ENCODE peak calls at places on chromosomes 5 and 9, in six cellular contexts. Y is cardiac fibroblast, C is WTC11, Q is RWPE1, K is left lung, W is omental fat pad. E is an unnamed sample.

GRCh38 chr9:106918825-106919509 is 56.0 kb downstream of the ZNF462 start:
- DNase-seq in Y (no peak), C (no peak), Q (no peak), K (no peak), W (no peak), E (no peak)

GRCh38 chr5:140111043-140111858 is 2.7 kb upstream of the PURA start:
- DNase-seq in Y (no peak), C (peak), Q (no peak), K (no peak), W (no peak), E (no peak)

GRCh38 chr5:73321757-73322452 is 126.7 kb downstream of the FOXD1 start:
- DNase-seq in Y (peak), C (no peak), Q (peak), K (no peak), W (no peak), E (no peak)

GRCh38 chr5:37090781-37091180 is 158.4 kb downstream of the CPLANE1 start:
- DNase-seq in Y (peak), C (no peak), Q (no peak), K (no peak), W (no peak), E (no peak)

GRCh38 chr5:73027816-73028215 is 72.0 kb downstream of the FCHO2 start:
- DNase-seq in Y (no peak), C (no peak), Q (no peak), K (no peak), W (no peak), E (no peak)

GRCh38 chr5:101678494-101679193 is 617.4 kb downstream of the SLCO4C1 start:
- DNase-seq in Y (peak), C (peak), Q (peak), K (peak), W (peak), E (peak)

GRCh38 chr5:134874831-134875655 is 872 bp downstream of the TXNDC15 start:
- DNase-seq in Y (peak), C (no peak), Q (peak), K (peak), W (peak), E (no peak)

GRCh38 chr5:30539004-30539634 is 654.4 kb upstream of the CDH6 start:
- DNase-seq in Y (peak), C (peak), Q (peak), K (peak), W (no peak), E (no peak)

GRCh38 chr9:77460938-77461337 is 187.2 kb downstream of the GNA14 start:
- DNase-seq in Y (no peak), C (no peak), Q (no peak), K (no peak), W (no peak), E (no peak)

GRCh38 chr5:150214289-150214688 is 24.4 kb downstream of the SLC6A7 start:
- DNase-seq in Y (peak), C (no peak), Q (no peak), K (no peak), W (no peak), E (no peak)

GRCh38 chr9:22114956-22115355 is 105.9 kb upstream of the CDKN2B start:
- DNase-seq in Y (no peak), C (no peak), Q (no peak), K (no peak), W (no peak), E (no peak)

GRCh38 chr5:132873930-132874271 is 433 bp downstream of the LEAP2 start:
- DNase-seq in Y (no peak), C (no peak), Q (no peak), K (no peak), W (no peak), E (no peak)

GRCh38 chr9:99353408-99353807 is 131.3 kb downstream of the SEC61B start:
- DNase-seq in Y (peak), C (no peak), Q (no peak), K (peak), W (no peak), E (no peak)

GRCh38 chr5:22473865-22474264 is 379.3 kb downstream of the CDH12 start:
- DNase-seq in Y (no peak), C (no peak), Q (peak), K (no peak), W (no peak), E (no peak)

GRCh38 chr5:52787600-52788504 is at the start of the genes ITGA1 and PELO:
- DNase-seq in Y (peak), C (peak), Q (peak), K (peak), W (peak), E (peak)

GRCh38 chr5:175853573-175854230 is 17.7 kb upstream of the CPLX2 start:
- DNase-seq in Y (no peak), C (no peak), Q (no peak), K (peak), W (no peak), E (no peak)

GRCh38 chr5:151627650-151628049 is 36.5 kb upstream of the FAT2 start:
- DNase-seq in Y (no peak), C (no peak), Q (no peak), K (no peak), W (no peak), E (no peak)

GRCh38 chr9:130872511-130872910 is 24.1 kb downstream of the QRFP start:
- DNase-seq in Y (no peak), C (no peak), Q (no peak), K (no peak), W (no peak), E (no peak)

GRCh38 chr5:159758189-159758588 is 158.1 kb upstream of the ADRA1B start:
- DNase-seq in Y (no peak), C (no peak), Q (no peak), K (no peak), W (no peak), E (no peak)

GRCh38 chr5:159316519-159317383 is 13.5 kb downstream of the IL12B start:
- DNase-seq in Y (peak), C (peak), Q (peak), K (no peak), W (no peak), E (no peak)

GRCh38 chr5:171521219-171521633 is 101.8 kb downstream of the FGF18 start:
- DNase-seq in Y (peak), C (no peak), Q (peak), K (no peak), W (peak), E (no peak)

GRCh38 chr9:36328798-36329411 is 70.7 kb upstream of the GNE start:
- DNase-seq in Y (peak), C (no peak), Q (peak), K (no peak), W (no peak), E (no peak)

GRCh38 chr9:79551586-79551985 is 20.2 kb upstream of the TLE4 start:
- DNase-seq in Y (no peak), C (no peak), Q (no peak), K (no peak), W (no peak), E (no peak)

GRCh38 chr5:119746984-119747383 is 117.6 kb downstream of the FAM170A start:
- DNase-seq in Y (no peak), C (no peak), Q (no peak), K (no peak), W (no peak), E (no peak)

GRCh38 chr5:130037905-130038304 is 133.6 kb downstream of the CHSY3 start:
- DNase-seq in Y (no peak), C (no peak), Q (no peak), K (no peak), W (no peak), E (no peak)

GRCh38 chr5:61790678-61791077 is 458.6 kb downstream of the ZSWIM6 start:
- DNase-seq in Y (no peak), C (no peak), Q (no peak), K (no peak), W (no peak), E (no peak)

GRCh38 chr5:13034048-13034447 is 910.4 kb downstream of the DNAH5 start:
- DNase-seq in Y (no peak), C (no peak), Q (no peak), K (no peak), W (no peak), E (no peak)

GRCh38 chr5:75337366-75338021 is 474 bp downstream of the HMGCR start:
- DNase-seq in Y (no peak), C (no peak), Q (no peak), K (peak), W (no peak), E (peak)

GRCh38 chr5:107618233-107618632 is 52.5 kb downstream of the EFNA5 start:
- DNase-seq in Y (peak), C (no peak), Q (peak), K (no peak), W (no peak), E (no peak)

GRCh38 chr5:77924081-77924480 is 147.9 kb upstream of the TBCA start:
- DNase-seq in Y (no peak), C (peak), Q (peak), K (no peak), W (no peak), E (no peak)

DNA sequence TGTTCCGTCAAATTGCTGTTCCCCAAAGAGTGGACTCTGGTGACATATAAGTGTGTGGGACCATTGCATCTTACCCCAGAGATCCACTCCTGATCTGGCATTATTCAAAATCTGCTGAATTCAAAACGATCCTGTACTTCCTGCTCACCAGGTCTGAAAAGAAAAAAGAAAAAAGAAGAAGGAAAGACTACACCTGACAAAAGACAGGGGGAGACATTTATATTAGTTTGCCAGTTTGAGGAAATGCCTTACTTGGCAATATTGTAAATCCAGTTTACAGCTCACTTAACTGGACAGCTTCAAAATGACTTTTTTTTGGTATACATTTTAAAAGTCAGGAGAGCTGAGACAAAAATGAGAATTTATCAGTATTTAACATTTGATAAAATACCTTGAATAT is 15.0 kb upstream of the GRHPR start:
- DNase-seq in Y (no peak), C (no peak), Q (peak), K (no peak), W (no peak), E (no peak)
- TF ChIP-seq CTCF in Y (no peak), C (no peak), Q (peak), K (no peak), W (no peak), E (peak)

GRCh38 chr5:180141068-180141660 is 67.8 kb downstream of the RASGEF1C start:
- DNase-seq in Y (no peak), C (no peak), Q (no peak), K (no peak), W (no peak), E (no peak)
- TF ChIP-seq CTCF in Y (no peak), C (no peak), Q (no peak), K (no peak), W (no peak), E (no peak)

GRCh38 chr5:16834029-16834428 is 102.1 kb downstream of the MYO10 start:
- DNase-seq in Y (no peak), C (no peak), Q (no peak), K (no peak), W (no peak), E (no peak)
- TF ChIP-seq CTCF in Y (no peak), C (no peak), Q (no peak), K (no peak), W (no peak), E (no peak)

DNA sequence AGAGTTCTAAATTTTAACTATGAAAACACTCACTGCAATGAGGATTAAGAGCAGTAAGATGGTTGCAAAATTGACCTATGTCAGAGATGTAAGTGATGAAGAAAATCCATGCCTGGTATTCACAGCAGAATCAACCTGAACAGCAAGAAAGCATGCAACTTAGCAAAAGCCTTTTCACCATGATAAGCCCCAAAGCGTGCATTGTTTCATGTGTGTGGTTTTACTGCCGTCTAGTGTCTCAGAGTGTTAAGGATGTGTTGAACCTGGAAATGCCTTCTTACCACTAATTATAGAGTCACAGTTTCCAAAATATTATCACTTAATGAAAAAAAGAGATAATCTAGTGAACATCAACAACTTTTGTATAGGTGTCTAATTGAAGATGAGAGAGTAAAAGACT is 415.2 kb upstream of the TRPC7 start:
- DNase-seq in Y (no peak), C (no peak), Q (no peak), K (no peak), W (no peak), E (no peak)
- TF ChIP-seq CTCF in Y (no peak), C (no peak), Q (no peak), K (no peak), W (no peak), E (no peak)

GRCh38 chr5:998276-998974 is 10.2 kb upstream of the NKD2 start:
- DNase-seq in Y (no peak), C (peak), Q (no peak), K (peak), W (peak), E (no peak)
- TF ChIP-seq CTCF in Y (no peak), C (no peak), Q (no peak), K (no peak), W (no peak), E (no peak)